ENCODE peak calls at places on chromosome 15, in four cellular contexts. H is SK-N-SH, L is MM.1S, A is neural progenitor cell. X is an unnamed sample.

GRCh38 chr15:44595656-44596510 is 58.9 kb downstream of the EIF3J start:
- DNase-seq in H (no peak), A (no peak), L (peak; percentile 78), X (no peak)

GRCh38 chr15:98903377-98904018 is 104.1 kb downstream of the PGPEP1L start:
- DNase-seq in H (no peak), L (no peak), A (no peak), X (no peak)

GRCh38 chr15:48644827-48645557 is 517 bp downstream of the FBN1 start:
- DNase-seq in L (peak; percentile 25), A (peak; percentile 89), H (peak; percentile 85), X (no peak)

GRCh38 chr15:30001592-30001991 is 81.2 kb upstream of the GOLGA8J start:
- DNase-seq in A (peak; percentile 8), H (no peak), L (no peak), X (no peak)

GRCh38 chr15:26838742-26839460 is 28.0 kb upstream of the GABRA5 start:
- DNase-seq in L (no peak), H (peak; percentile 76), A (peak; percentile 29), X (peak; percentile 15)

GRCh38 chr15:98311566-98312188 is 336.7 kb upstream of the IGF1R start:
- DNase-seq in A (peak; percentile 77), L (peak; percentile 84), H (peak; percentile 57), X (peak; percentile 69)

GRCh38 chr15:93035953-93036810 is 52.8 kb downstream of the RGMA start:
- DNase-seq in L (peak; percentile 56), H (peak; percentile 69), A (peak; percentile 50), X (peak; percentile 66)

GRCh38 chr15:89893027-89893426 is 767 bp downstream of the AP3S2 start:
- DNase-seq in L (no peak), A (no peak), H (no peak), X (no peak)

GRCh38 chr15:88849376-88850122 is 45.8 kb downstream of the HAPLN3 start:
- DNase-seq in H (no peak), A (no peak), L (no peak), X (no peak)

GRCh38 chr15:59933607-59934006 is 70.5 kb upstream of the FOXB1 start:
- DNase-seq in A (no peak), H (no peak), L (no peak), X (no peak)

GRCh38 chr15:89299896-89300295 is 34.7 kb downstream of the POLG start:
- DNase-seq in L (no peak), A (no peak), H (no peak), X (no peak)

GRCh38 chr15:64046347-64047153 is at the start of gene DAPK2:
- DNase-seq in H (peak; percentile 97), L (peak; percentile 77), A (peak; percentile 89), X (peak; percentile 47)

GRCh38 chr15:28901987-28902745 is 16.4 kb downstream of the APBA2 start:
- DNase-seq in A (peak; percentile 39), L (no peak), H (no peak), X (no peak)

GRCh38 chr15:78000927-78001249 is 76.6 kb downstream of the TBC1D2B start:
- DNase-seq in L (no peak), A (no peak), H (no peak), X (no peak)
- H3K4me1 ChIP-seq in L (no peaks in the 10 kb centered on the region), A (peaks cover 6% of the 10 kb centered on the region), H (peaks cover 63% of the 10 kb centered on the region), X (no peaks in the 10 kb centered on the region)

DNA sequence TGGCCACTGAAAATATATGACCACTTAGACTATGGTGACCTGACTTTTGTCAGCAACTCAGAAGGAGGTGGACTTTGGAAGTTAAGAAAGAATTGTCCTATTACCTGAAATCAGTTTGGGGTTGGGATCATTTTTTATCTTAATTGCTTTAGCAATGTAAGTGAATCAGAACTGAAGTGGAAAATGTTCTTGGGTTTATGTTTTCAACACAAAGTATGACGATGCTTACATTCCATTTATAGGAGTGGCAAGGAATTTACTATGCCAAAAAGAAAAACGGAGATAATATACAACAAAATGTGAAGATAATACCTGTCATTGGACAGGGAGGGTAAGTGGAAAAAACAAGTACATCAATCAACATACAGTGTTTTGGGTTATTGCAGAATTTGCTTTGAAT is 116.0 kb downstream of the PDE8A start:
- DNase-seq in H (no peak), L (no peak), A (no peak), X (no peak)
- TF ChIP-seq EZH2phosphoT487 in H (no peak), L (no peak), A (no peak), X (no peak)

GRCh38 chr15:78981532-78982313 is 36.9 kb upstream of the CTSH start:
- DNase-seq in L (no peak), A (no peak), H (no peak), X (no peak)
- H2AFZ ChIP-seq in L (no peak overlapping the region), A (no peak overlapping the region), H (no peak overlapping the region), X (no peak overlapping the region)

GRCh38 chr15:31259562-31260252 is 66.9 kb upstream of the KLF13 start:
- DNase-seq in A (no peak), L (no peak), H (no peak), X (no peak)

GRCh38 chr15:31262143-31262530 is 64.5 kb upstream of the KLF13 start:
- DNase-seq in H (no peak), A (no peak), L (no peak), X (no peak)

GRCh38 chr15:31262901-31263671 is 63.5 kb upstream of the KLF13 start:
- DNase-seq in H (no peak), L (peak; percentile 82), A (no peak), X (peak; percentile 91)

GRCh38 chr15:31260646-31261265 is 65.9 kb upstream of the KLF13 start:
- DNase-seq in H (no peak), L (no peak), A (no peak), X (no peak)

DNA sequence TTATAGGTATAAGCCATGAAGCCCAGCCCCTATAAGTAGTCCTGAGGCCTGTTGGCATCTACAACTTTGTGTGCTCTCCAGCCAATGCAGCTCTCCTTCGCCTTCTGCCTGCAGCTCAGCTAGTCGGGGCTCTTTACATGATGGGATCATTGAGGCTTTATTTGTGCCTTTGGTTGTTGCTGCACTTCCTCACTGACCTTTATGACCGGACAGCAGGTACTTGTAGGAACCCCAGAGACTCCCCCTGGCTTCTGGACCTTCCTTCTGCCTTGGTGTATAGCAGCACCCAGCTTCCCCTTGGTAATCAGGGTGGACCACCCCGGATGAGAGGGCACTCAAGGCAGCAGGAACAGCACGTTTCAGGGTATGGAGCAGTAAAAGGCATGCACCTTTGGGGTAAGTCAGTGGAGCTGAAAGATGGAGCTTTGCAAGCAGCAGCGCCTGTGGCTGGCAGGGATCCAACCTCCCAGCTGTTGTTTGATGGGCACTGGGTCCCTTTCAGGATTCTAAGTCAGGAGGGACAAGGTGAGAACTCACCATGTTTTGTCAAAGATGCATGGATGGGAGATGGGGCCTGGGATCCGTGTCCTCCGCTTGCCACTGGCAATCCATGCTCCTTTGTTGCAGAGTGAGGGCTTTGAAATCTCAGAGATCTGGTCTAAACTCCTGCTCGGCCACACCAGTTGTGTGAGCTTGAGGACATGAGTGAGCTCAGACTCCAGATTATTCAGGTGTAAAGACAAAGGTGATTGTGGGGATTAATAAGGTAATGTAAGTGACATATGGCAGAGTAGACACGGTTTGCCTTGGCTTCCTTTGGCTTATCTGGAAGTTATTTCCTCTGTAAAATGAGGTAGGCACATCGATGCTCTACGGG is 65.1 kb upstream of the KLF13 start:
- DNase-seq in L (no peak), H (no peak), A (no peak), X (no peak)
- H3K4me1 ChIP-seq in L (peaks cover 68% of the 10 kb centered on the region), H (peaks cover 35% of the 10 kb centered on the region), A (peaks cover 6% of the 10 kb centered on the region), X (peaks cover 76% of the 10 kb centered on the region)

DNA sequence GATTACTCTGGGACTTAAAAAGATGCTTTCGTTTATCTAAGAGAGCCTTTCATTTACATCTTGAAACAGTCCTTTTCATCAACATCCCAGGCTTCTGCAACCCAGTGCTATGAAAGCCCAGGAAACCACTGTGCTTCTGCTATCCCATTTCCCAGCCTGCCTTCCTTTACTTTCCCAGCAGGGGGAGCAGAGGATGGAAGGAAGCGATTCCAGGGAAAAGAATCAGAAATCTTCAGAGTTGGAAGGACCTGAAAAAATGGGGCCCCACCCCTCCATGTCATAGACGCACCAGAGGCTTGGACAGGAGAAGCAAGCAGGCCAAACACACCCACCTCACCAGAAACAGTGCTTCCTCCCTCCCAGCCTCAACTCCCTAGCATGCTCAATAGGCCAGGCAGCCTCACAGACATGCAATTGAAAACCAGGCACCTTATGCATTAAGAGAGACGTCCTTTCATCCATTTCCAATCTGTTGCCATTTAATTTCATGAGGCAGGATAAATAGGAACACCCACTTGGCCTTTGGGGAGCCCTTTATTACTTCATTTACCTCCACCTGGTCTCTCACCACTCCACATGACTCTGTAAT is 584.1 kb downstream of the NTRK3 start:
- DNase-seq in H (peak; percentile 27), L (no peak), A (peak; percentile 59), X (no peak)
- TF ChIP-seq EZH2phosphoT487 in H (no peak), L (no peak), A (no peak), X (no peak)

DNA sequence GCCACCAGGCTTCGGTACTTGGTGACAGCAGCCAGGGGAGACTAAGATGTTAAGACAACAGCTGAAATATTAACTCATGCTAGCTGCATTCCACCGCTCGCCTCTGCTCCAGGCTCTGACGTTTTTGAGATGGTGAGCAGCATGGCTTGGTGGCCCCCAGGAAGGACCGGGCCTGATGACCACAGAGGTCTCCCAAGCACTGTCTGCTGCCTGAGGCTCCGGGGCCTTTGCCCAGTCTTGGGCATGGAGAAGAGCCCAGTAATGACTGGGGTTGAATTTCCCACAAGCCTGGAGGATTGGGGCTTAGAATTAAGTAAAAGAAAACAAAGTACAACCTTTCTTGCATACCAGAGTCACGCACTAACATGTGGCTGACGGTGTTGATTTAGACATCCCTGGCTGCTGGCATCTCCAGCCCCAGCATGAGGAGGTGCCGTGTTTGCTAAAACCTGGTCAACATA is 243.6 kb upstream of the LYSMD4 start:
- DNase-seq in H (no peak), A (no peak), L (no peak), X (no peak)
- H2AFZ ChIP-seq in H (no peak overlapping the region), A (no peak overlapping the region), L (no peak overlapping the region), X (no peak overlapping the region)

DNA sequence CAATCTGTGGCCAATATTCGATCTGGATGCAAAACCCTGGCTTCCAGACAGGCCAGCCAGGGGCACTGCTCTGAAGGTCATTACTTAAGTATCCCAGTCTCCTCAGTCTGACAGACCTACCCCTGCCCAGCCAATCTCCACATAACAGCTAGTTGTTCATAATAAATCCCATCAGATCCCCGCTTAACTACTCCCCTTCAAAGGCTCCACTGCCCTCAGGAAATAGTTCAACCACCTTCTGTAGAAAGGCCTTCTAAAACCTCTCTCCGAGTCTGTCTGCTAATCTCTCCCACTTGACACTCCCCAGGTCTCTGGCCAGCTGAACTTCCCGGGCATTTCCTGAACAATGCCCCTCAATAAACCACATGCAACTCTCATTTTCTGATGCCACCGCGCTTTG is 6.1 kb downstream of the PRC1 start:
- DNase-seq in H (peak; percentile 61), L (peak; percentile 50), A (no peak), X (peak; percentile 12)
- H3K4me1 ChIP-seq in H (peaks cover 11% of the 10 kb centered on the region), L (peaks cover 40% of the 10 kb centered on the region), A (peaks cover 26% of the 10 kb centered on the region), X (peaks cover 54% of the 10 kb centered on the region)

DNA sequence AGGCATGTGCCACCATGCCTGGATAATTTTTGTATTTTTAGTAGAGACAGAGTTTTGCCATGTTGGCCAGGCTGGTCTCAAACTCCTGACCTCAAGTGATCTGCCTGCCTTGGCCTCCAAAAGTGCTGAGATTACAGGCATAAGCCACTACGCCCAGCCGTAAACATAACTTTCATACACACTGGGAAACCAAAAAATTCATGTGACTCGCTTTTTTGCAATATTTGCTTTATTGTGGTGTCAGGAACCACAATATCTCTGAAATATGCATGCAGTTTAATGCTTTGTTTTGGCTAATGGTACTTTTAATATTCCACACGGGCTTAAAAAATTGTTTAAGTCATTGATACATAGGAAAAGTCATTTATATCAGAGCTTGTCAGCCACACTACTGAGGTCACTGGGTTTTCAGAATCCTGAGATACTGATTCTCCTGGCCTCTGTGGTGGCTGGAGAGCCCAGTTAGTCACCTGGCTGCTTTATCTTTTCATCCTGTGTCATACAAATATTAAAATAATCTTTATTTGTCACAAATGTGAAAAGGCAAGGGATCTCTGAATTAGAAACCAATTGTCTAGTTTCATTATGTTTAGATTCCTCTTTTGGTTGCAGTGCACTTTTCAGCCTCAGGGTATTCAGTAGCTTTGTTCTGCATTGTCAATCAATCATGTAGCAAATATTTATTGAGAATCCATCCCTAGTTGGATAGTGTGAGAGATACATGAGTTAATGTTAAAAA is 10.0 kb downstream of the TMEM62 start:
- DNase-seq in H (no peak), L (no peak), A (no peak), X (no peak)
- TF ChIP-seq EZH2phosphoT487 in H (no peak), L (no peak), A (no peak), X (no peak)

GRCh38 chr15:50938525-50938924 is 30.0 kb downstream of the AP4E1 start:
- DNase-seq in H (no peak), A (no peak), L (no peak), X (no peak)
- H2AFZ ChIP-seq in H (no peak overlapping the region), A (no peak overlapping the region), L (no peak overlapping the region), X (no peak overlapping the region)